ENCODE peak calls at places on chromosomes 6 and 20, in eight cellular contexts. I, C, D, B, Z, G, J and X are unnamed samples.

GRCh38 chr20:18533491-18533890 is 25.8 kb downstream of the SEC23B start:
- DNase-seq in I (no peak), G (no peak), D (no peak), B (no peak), C (no peak), Z (no peak), J (no peak), X (no peak)

GRCh38 chr20:46058656-46059281 is 29.8 kb downstream of the SLC12A5 start:
- DNase-seq in C (no peak), D (peak; percentile 48), Z (no peak), I (no peak), G (no peak), B (no peak), J (no peak), X (peak; percentile 51)

GRCh38 chr6:159759645-159760044 is 2.2 kb upstream of the ACAT2 start:
- DNase-seq in Z (no peak), D (no peak), J (no peak), B (no peak), C (no peak), I (no peak), G (no peak), X (no peak)

GRCh38 chr6:27839303-27840081 is 72.7 kb downstream of the OR2B2 start:
- DNase-seq in C (peak; percentile 65), B (peak; percentile 61), G (peak; percentile 40), Z (no peak), J (no peak), I (peak; percentile 28), D (peak; percentile 21), X (no peak)

GRCh38 chr6:111565316-111566221 is 40.1 kb downstream of the TRAF3IP2 start:
- DNase-seq in B (no peak), J (no peak), I (no peak), D (no peak), C (no peak), Z (no peak), G (no peak), X (no peak)

GRCh38 chr6:15065603-15066002 is 180.3 kb upstream of the JARID2 start:
- DNase-seq in C (no peak), I (no peak), B (peak; percentile 23), Z (no peak), G (no peak), D (no peak), J (no peak), X (no peak)

GRCh38 chr6:151228788-151229400 is 10.9 kb upstream of the AKAP12 start:
- DNase-seq in I (no peak), D (no peak), G (no peak), Z (no peak), C (no peak), J (no peak), B (no peak), X (no peak)

GRCh38 chr6:33451606-33452005 is 2.8 kb upstream of the ZBTB9 start:
- DNase-seq in B (no peak), D (no peak), I (no peak), C (no peak), Z (no peak), G (no peak), J (no peak), X (no peak)

GRCh38 chr6:89792881-89793280 is 26.7 kb downstream of the MDN1 start:
- DNase-seq in B (peak; percentile 8), G (no peak), J (no peak), D (peak; percentile 23), Z (peak; percentile 8), C (peak; percentile 50), I (peak; percentile 31), X (no peak)

GRCh38 chr6:15947436-15947835 is 181.4 kb upstream of the MYLIP start:
- DNase-seq in I (no peak), B (no peak), Z (no peak), D (no peak), G (no peak), J (no peak), C (no peak), X (no peak)

GRCh38 chr20:52974155-52974554 is 2.0 kb downstream of the TSHZ2 start:
- DNase-seq in D (no peak), I (no peak), B (no peak), G (no peak), J (no peak), C (no peak), Z (no peak), X (no peak)
- H3K27ac ChIP-seq in D (no peak overlapping the region), I (no peak overlapping the region), B (no peak overlapping the region), G (peak overlapping the region; percentile 74), J (peak overlapping the region; percentile 69), C (no peak overlapping the region), Z (no peak overlapping the region), X (no peak overlapping the region)

DNA sequence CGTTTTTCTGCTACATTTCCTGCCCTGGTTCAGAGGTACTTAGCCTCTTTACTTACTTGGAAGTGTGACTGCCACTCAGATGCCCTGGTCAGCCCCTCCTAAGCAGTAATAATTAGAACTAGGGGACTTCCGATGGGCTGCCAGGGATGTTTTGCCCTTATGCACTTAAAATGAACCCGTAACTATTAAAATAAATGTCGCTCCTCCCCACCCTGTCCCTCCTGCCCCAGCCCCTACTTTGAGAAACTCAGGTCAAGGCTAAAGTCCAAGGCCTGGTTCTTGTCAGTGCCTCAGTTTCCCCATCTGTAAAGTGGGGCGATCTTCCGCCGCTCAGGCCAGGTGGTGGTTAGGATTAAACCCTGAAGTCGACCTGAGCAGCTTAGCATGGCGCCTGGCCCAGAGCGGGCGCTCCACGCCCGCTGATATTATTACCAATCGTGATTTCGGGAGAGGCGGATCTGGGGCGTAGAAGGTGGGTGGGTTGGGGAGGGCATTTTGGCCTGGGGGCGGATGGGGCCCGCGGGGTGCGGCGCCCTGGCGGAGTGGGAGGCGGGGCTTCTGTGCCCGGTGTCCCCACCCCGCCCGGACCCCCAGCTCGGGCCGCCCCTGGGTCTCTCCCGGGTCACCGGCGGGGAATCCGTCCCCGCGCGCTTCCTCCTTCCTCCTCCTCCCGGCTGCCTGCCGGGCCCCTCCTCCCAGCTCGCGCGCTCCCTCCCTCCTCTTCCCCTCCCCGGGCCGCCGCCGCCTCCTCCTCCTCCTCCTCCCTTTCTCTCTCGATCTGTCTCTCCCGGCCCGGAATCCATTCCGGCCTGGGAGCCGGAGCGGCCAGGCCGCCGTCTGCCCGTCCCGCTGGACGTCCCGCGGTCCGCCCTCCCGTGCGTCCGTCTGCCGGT is at the start of gene SRC:
- DNase-seq in C (peak; percentile 49), I (peak; percentile 68), Z (no peak), D (peak; percentile 74), J (peak; percentile 89), G (peak; percentile 84), B (peak; percentile 93), X (peak; percentile 87)
- H3K27ac ChIP-seq in C (no peak within 1 kb of the TSS), I (peak within 1 kb of the TSS; percentile 99), Z (peak within 1 kb of the TSS; percentile 53), D (peak within 1 kb of the TSS; percentile 82), J (peak within 1 kb of the TSS; percentile 89), G (peak within 1 kb of the TSS; percentile 93), B (peak within 1 kb of the TSS; percentile 86), X (peak within 1 kb of the TSS; percentile 82)

GRCh38 chr6:8535505-8535904 is 100.2 kb upstream of the SLC35B3 start:
- DNase-seq in G (no peak), I (no peak), B (no peak), J (no peak), C (no peak), Z (no peak), D (no peak), X (no peak)
- H3K27ac ChIP-seq in G (no peak overlapping the region), I (no peak overlapping the region), B (no peak overlapping the region), J (no peak overlapping the region), C (no peak overlapping the region), Z (no peak overlapping the region), D (no peak overlapping the region), X (no peak overlapping the region)

GRCh38 chr6:137850137-137850714 is 16.8 kb upstream of the TNFAIP3 start:
- DNase-seq in C (no peak), G (no peak), D (no peak), J (no peak), Z (no peak), I (no peak), B (no peak), X (no peak)

GRCh38 chr6:137849709-137850093 is 17.4 kb upstream of the TNFAIP3 start:
- DNase-seq in B (no peak), C (no peak), Z (no peak), I (no peak), G (no peak), D (no peak), J (no peak), X (no peak)

GRCh38 chr6:137851669-137852068 is 15.4 kb upstream of the TNFAIP3 start:
- DNase-seq in B (peak; percentile 45), D (no peak), C (no peak), I (no peak), J (no peak), G (no peak), Z (no peak), X (no peak)

GRCh38 chr6:137852346-137852745 is 14.7 kb upstream of the TNFAIP3 start:
- DNase-seq in G (no peak), J (no peak), D (no peak), C (no peak), Z (no peak), B (no peak), I (no peak), X (no peak)

DNA sequence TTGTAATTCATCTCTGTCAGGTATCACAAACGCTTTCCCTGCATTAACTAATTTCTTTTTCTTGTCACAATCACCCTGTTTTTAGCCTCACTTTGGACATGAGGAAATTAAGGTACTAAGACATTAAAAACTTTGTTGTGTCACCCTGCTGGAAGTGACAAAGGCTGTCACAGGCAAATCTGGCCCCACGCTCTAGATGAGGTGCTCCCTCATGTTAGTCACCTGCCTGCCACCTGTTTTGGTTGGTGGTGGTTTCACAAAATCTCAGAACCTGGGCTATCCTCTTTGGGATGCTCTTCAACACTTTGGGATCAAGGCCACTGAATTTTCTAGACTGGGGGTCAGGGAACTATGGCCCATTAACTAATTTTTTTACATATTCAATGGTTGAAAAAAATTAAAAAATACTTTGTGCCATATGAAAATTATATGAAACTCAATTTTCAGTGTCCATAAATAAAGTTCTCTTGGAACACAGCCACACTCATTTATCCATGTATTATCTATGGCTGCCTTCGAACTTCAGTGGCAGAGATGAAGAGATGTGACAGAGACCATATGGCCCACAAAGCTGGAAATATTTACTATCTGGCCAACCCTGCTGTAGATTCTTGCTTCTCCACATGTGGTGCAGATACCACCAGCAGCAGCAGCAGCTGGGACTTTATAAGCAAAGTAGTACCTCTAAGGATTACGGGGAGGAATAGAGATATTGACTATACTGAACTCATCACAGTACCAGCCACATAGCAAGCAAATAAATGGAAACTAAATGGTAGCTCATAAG is 16.1 kb upstream of the TNFAIP3 start:
- DNase-seq in J (no peak), C (no peak), B (no peak), D (no peak), Z (no peak), G (no peak), I (no peak), X (no peak)
- H3K27ac ChIP-seq in J (no peak overlapping the region), C (no peak overlapping the region), B (no peak overlapping the region), D (no peak overlapping the region), Z (no peak overlapping the region), G (no peak overlapping the region), I (no peak overlapping the region), X (no peak overlapping the region)

GRCh38 chr6:46218457-46218856 is 47.7 kb upstream of the ENPP5 start:
- DNase-seq in C (no peak), I (no peak), D (no peak), Z (no peak), J (no peak), B (no peak), G (no peak), X (no peak)
- H3K27ac ChIP-seq in C (no peak overlapping the region), I (no peak overlapping the region), D (no peak overlapping the region), Z (no peak overlapping the region), J (no peak overlapping the region), B (no peak overlapping the region), G (peak overlapping the region; percentile 25), X (peak overlapping the region; percentile 14)

GRCh38 chr20:1390552-1391403 is 2.1 kb downstream of the FKBP1A start:
- DNase-seq in C (no peak), B (no peak), I (no peak), D (no peak), J (no peak), Z (no peak), G (no peak), X (no peak)
- H3K27ac ChIP-seq in C (no peak overlapping the region), B (peak overlapping the region; percentile 39), I (no peak overlapping the region), D (no peak overlapping the region), J (no peak overlapping the region), Z (no peak overlapping the region), G (peak overlapping the region; percentile 80), X (peak overlapping the region; percentile 87)